ENCODE peak calls at places on chromosomes 13 and 19, in four cellular contexts. One of them, this sample, is unnamed.
A peak's percentile ranks its signal among the peaks of the same experiment; 100 is the strongest.

GRCh38 chr19:29687244-29687896 is 22.1 kb downstream of the PLEKHF1 start:
- DNase-seq in AG10803: peak; percentile 99
- DNase-seq in fibroblast of pulmonary artery: peak; percentile 92
- DNase-seq in fibroblast of mammary gland: peak; percentile 99
- DNase-seq in this sample: no peak

GRCh38 chr13:50589139-50589538 is 254.4 kb downstream of the DLEU7 start:
- DNase-seq in fibroblast of mammary gland: peak; percentile 99
- DNase-seq in AG10803: peak; percentile 93
- DNase-seq in fibroblast of pulmonary artery: peak; percentile 64
- DNase-seq in this sample: no peak

GRCh38 chr13:34065915-34066314 is 248.0 kb downstream of the RFC3 start:
- DNase-seq in fibroblast of mammary gland: no peak
- DNase-seq in fibroblast of pulmonary artery: no peak
- DNase-seq in AG10803: no peak
- DNase-seq in this sample: no peak

GRCh38 chr19:16293133-16294085 is 31.2 kb upstream of the KLF2 start:
- DNase-seq in fibroblast of pulmonary artery: peak; percentile 100
- DNase-seq in AG10803: peak; percentile 97
- DNase-seq in fibroblast of mammary gland: peak; percentile 96
- DNase-seq in this sample: no peak

GRCh38 chr19:8577247-8577646 is at the start of gene MYO1F:
- DNase-seq in fibroblast of mammary gland: no peak
- DNase-seq in AG10803: no peak
- DNase-seq in fibroblast of pulmonary artery: no peak
- DNase-seq in this sample: no peak

GRCh38 chr19:19259741-19260140 is 13.4 kb downstream of the TM6SF2 start:
- DNase-seq in AG10803: no peak
- DNase-seq in fibroblast of pulmonary artery: peak; percentile 26
- DNase-seq in fibroblast of mammary gland: peak; percentile 43
- DNase-seq in this sample: no peak

GRCh38 chr19:49807888-49808675 is 5.0 kb downstream of the FUZ start:
- DNase-seq in fibroblast of pulmonary artery: no peak
- DNase-seq in fibroblast of mammary gland: no peak
- DNase-seq in AG10803: no peak
- DNase-seq in this sample: no peak

GRCh38 chr19:1213391-1214286 is 8.1 kb downstream of the STK11 start:
- DNase-seq in fibroblast of mammary gland: peak; percentile 91
- DNase-seq in fibroblast of pulmonary artery: peak; percentile 73
- DNase-seq in AG10803: peak; percentile 61
- DNase-seq in this sample: peak; percentile 33

GRCh38 chr13:42762251-42762650 is 19.1 kb upstream of the FAM216B start:
- DNase-seq in AG10803: no peak
- DNase-seq in fibroblast of pulmonary artery: peak; percentile 73
- DNase-seq in fibroblast of mammary gland: peak; percentile 24
- DNase-seq in this sample: no peak

GRCh38 chr19:42206871-42207755 is 10.4 kb downstream of the DEDD2 start:
- DNase-seq in fibroblast of pulmonary artery: no peak
- DNase-seq in AG10803: peak; percentile 36
- DNase-seq in fibroblast of mammary gland: peak; percentile 63
- DNase-seq in this sample: no peak

GRCh38 chr13:47094734-47095434 is 198.0 kb upstream of the HTR2A start:
- DNase-seq in AG10803: no peak
- DNase-seq in fibroblast of mammary gland: no peak
- DNase-seq in fibroblast of pulmonary artery: no peak
- DNase-seq in this sample: no peak

GRCh38 chr19:12956446-12957388 is at the start of gene GADD45GIP1:
- DNase-seq in fibroblast of mammary gland: peak; percentile 75
- DNase-seq in AG10803: peak; percentile 74
- DNase-seq in fibroblast of pulmonary artery: peak; percentile 80
- DNase-seq in this sample: peak; percentile 80

GRCh38 chr19:45800009-45800553 is 7.4 kb upstream of the DMWD start:
- DNase-seq in AG10803: peak; percentile 40
- DNase-seq in fibroblast of pulmonary artery: peak; percentile 59
- DNase-seq in fibroblast of mammary gland: peak; percentile 62
- DNase-seq in this sample: no peak

GRCh38 chr13:110555601-110556223 is 5.8 kb downstream of the RAB20 start:
- DNase-seq in fibroblast of pulmonary artery: no peak
- DNase-seq in fibroblast of mammary gland: no peak
- DNase-seq in AG10803: no peak
- DNase-seq in this sample: no peak

GRCh38 chr19:10603084-10603872 is 16.2 kb upstream of the AP1M2 start:
- DNase-seq in fibroblast of pulmonary artery: no peak
- DNase-seq in fibroblast of mammary gland: no peak
- DNase-seq in AG10803: peak; percentile 40
- DNase-seq in this sample: no peak

GRCh38 chr19:13060964-13061927 is 41.4 kb downstream of the LYL1 start:
- DNase-seq in fibroblast of pulmonary artery: peak; percentile 78
- DNase-seq in fibroblast of mammary gland: peak; percentile 75
- DNase-seq in AG10803: peak; percentile 61
- DNase-seq in this sample: peak; percentile 91

GRCh38 chr13:100095498-100095897 is 6.6 kb downstream of the PCCA start:
- DNase-seq in fibroblast of mammary gland: no peak
- DNase-seq in fibroblast of pulmonary artery: no peak
- DNase-seq in AG10803: no peak
- DNase-seq in this sample: no peak

GRCh38 chr19:36136975-36137686 is 2.7 kb upstream of the CAPNS1 start:
- DNase-seq in AG10803: peak; percentile 80
- DNase-seq in fibroblast of pulmonary artery: peak; percentile 46
- DNase-seq in fibroblast of mammary gland: peak; percentile 42
- DNase-seq in this sample: no peak

GRCh38 chr13:73898276-73898675 is 235.9 kb downstream of the KLF12 start:
- DNase-seq in fibroblast of pulmonary artery: no peak
- DNase-seq in fibroblast of mammary gland: no peak
- DNase-seq in AG10803: peak; percentile 27
- DNase-seq in this sample: no peak

GRCh38 chr13:60329221-60329983 is 67.6 kb upstream of the TDRD3 start:
- DNase-seq in fibroblast of mammary gland: peak; percentile 25
- DNase-seq in fibroblast of pulmonary artery: peak; percentile 45
- DNase-seq in AG10803: peak; percentile 17
- DNase-seq in this sample: peak; percentile 61

GRCh38 chr19:23321953-23322549 is 71.9 kb upstream of the ZNF724 start:
- DNase-seq in AG10803: no peak
- DNase-seq in fibroblast of mammary gland: no peak
- DNase-seq in fibroblast of pulmonary artery: no peak
- DNase-seq in this sample: no peak

GRCh38 chr13:98838776-98839175 is 86.3 kb upstream of the SLC15A1 start:
- DNase-seq in fibroblast of pulmonary artery: no peak
- DNase-seq in AG10803: peak; percentile 6
- DNase-seq in fibroblast of mammary gland: peak; percentile 59
- DNase-seq in this sample: no peak

GRCh38 chr13:49858183-49858856 is 65.8 kb upstream of the KPNA3 start:
- DNase-seq in fibroblast of pulmonary artery: peak; percentile 94
- DNase-seq in fibroblast of mammary gland: peak; percentile 98
- DNase-seq in AG10803: peak; percentile 91
- DNase-seq in this sample: no peak

GRCh38 chr13:66528903-66529576 is 701.1 kb downstream of the PCDH9 start:
- DNase-seq in AG10803: no peak
- DNase-seq in fibroblast of mammary gland: no peak
- DNase-seq in fibroblast of pulmonary artery: no peak
- DNase-seq in this sample: no peak

GRCh38 chr19:3175761-3176714 is 2.5 kb upstream of the S1PR4 start:
- DNase-seq in fibroblast of mammary gland: peak; percentile 65
- DNase-seq in AG10803: peak; percentile 91
- DNase-seq in fibroblast of pulmonary artery: peak; percentile 51
- DNase-seq in this sample: no peak

GRCh38 chr13:66341038-66341437 is 889.1 kb downstream of the PCDH9 start:
- DNase-seq in AG10803: no peak
- DNase-seq in fibroblast of mammary gland: no peak
- DNase-seq in fibroblast of pulmonary artery: no peak
- DNase-seq in this sample: no peak

GRCh38 chr13:40318366-40318765 is 348.1 kb downstream of the FOXO1 start:
- DNase-seq in fibroblast of mammary gland: no peak
- DNase-seq in fibroblast of pulmonary artery: peak; percentile 34
- DNase-seq in AG10803: no peak
- DNase-seq in this sample: no peak

GRCh38 chr13:23289917-23290357 is 109.2 kb downstream of the SGCG start:
- DNase-seq in fibroblast of pulmonary artery: peak; percentile 74
- DNase-seq in AG10803: peak; percentile 45
- DNase-seq in fibroblast of mammary gland: peak; percentile 48
- DNase-seq in this sample: no peak

DNA sequence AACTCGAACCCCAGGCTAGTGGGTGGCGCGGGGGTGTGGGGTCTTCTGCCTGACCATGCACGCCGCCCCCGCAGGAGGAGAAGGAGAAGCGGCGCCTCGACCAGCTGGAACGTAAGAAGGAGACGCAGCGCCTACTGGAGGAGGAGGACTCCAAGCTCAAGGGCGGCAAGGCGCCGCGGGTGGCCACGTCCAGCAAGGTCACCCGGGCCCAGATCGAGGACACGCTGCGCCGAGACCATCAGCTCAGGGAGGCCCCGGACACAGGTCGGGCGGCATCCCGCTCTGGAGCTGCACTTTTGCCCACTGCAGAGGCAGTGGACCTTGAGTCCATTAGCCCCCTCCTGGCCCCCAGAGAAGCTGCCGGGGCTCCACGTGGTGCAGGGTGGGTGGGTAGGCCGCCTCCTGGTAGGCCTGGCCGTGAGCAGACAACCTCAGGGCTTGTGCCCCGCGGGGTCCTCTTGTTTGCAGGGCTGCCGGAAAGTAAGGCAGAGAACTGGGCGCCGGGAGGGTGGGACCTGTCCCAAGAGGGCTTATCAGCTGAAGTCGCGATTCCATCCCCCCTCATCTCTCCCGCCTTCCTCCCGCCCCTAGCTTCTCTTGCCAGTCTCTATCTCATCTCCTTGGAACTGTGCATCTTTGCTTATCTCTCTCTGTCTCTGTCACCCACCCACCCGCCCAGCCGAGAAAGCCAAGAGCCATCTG is 9.9 kb downstream of the CCDC124 start:
- DNase-seq in fibroblast of pulmonary artery: no peak
- DNase-seq in AG10803: no peak
- DNase-seq in fibroblast of mammary gland: no peak
- DNase-seq in this sample: no peak
- TF ChIP-seq CTCF in fibroblast of pulmonary artery: no peak
- TF ChIP-seq CTCF in AG10803: no peak
- TF ChIP-seq CTCF in fibroblast of mammary gland: no peak
- TF ChIP-seq CTCF in this sample: no peak

GRCh38 chr13:91817250-91817649 is 418.8 kb downstream of the GPC5 start:
- DNase-seq in fibroblast of mammary gland: peak; percentile 4
- DNase-seq in AG10803: no peak
- DNase-seq in fibroblast of pulmonary artery: peak; percentile 49
- DNase-seq in this sample: no peak
- TF ChIP-seq CTCF in fibroblast of mammary gland: peak; percentile 17
- TF ChIP-seq CTCF in AG10803: no peak
- TF ChIP-seq CTCF in fibroblast of pulmonary artery: peak; percentile 39
- TF ChIP-seq CTCF in this sample: no peak

GRCh38 chr13:19089315-19089714 is 92.3 kb downstream of the TUBA3C start:
- DNase-seq in fibroblast of pulmonary artery: no peak
- DNase-seq in AG10803: no peak
- DNase-seq in fibroblast of mammary gland: no peak
- DNase-seq in this sample: no peak
- TF ChIP-seq CTCF in fibroblast of pulmonary artery: no peak
- TF ChIP-seq CTCF in AG10803: no peak
- TF ChIP-seq CTCF in fibroblast of mammary gland: no peak
- TF ChIP-seq CTCF in this sample: no peak

DNA sequence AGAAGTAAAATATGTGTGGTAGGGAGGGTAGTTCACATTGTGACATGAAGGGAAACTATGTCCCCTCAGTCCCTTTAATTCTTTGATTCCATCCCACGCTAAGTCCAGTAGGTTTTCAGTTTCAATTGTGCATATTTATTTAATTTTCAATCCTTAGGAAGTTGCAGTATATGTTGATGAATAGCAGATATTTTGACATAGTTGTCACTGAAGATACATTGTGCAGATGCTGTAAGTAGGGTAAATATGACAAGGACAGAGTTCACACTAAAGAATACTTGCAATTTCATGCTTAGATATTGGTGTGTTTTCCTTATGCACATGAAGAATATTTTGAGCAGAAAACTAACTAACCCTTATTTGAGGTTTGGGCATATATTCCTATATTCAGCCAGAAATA is 595.4 kb upstream of the MIR17HG start:
- DNase-seq in AG10803: no peak
- DNase-seq in fibroblast of mammary gland: no peak
- DNase-seq in fibroblast of pulmonary artery: no peak
- DNase-seq in this sample: no peak
- TF ChIP-seq CTCF in AG10803: no peak
- TF ChIP-seq CTCF in fibroblast of mammary gland: no peak
- TF ChIP-seq CTCF in fibroblast of pulmonary artery: no peak
- TF ChIP-seq CTCF in this sample: no peak

GRCh38 chr13:79548886-79549285 is 67.9 kb downstream of the NDFIP2 start:
- DNase-seq in fibroblast of mammary gland: peak; percentile 34
- DNase-seq in fibroblast of pulmonary artery: peak; percentile 46
- DNase-seq in AG10803: peak; percentile 2
- DNase-seq in this sample: no peak
- TF ChIP-seq CTCF in fibroblast of mammary gland: peak; percentile 46
- TF ChIP-seq CTCF in fibroblast of pulmonary artery: peak; percentile 50
- TF ChIP-seq CTCF in AG10803: peak; percentile 48
- TF ChIP-seq CTCF in this sample: no peak

DNA sequence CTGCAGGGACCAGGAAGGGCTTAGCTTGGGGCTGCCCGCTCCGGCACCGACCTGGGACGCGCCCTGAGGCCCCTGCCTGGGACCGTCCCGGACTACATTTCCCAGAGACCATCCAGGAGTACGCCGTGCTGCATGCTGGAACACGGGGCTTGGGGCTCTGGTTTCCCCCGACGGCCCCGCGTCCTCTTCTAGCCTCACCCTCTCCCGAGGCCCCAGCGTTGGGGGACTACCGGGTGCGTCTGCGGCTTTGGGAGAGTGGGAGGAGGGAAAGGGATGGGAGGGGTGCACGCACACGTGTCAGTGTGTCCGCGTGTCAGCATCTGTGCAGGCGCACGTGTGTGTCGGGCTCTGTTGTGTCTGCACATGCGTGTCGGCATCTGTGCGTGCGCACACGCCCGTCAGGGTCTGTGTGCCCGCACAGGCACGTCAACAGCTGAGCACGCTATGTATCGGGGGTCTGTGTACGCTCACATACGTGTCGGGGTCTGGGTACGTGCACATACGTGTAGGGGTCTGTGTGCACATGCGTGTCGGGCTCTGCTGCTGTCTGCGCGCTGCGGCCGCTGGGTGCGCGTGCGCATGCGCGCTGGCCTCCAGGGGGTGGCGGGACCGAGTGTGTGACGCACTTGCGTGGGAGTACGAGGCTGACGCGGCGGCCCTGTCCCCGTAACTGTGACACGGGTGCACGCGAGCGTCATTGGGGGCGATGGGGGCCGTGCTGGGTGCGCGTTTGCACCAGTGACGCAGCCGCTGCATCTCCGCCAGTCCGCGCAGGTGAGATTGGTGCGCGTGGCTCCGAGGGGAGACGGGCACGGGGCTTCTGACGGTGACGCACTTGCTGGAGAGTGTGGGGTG is at the start of gene ZNF331:
- DNase-seq in fibroblast of pulmonary artery: peak; percentile 85
- DNase-seq in AG10803: peak; percentile 72
- DNase-seq in fibroblast of mammary gland: peak; percentile 85
- DNase-seq in this sample: peak; percentile 66
- TF ChIP-seq CTCF in fibroblast of pulmonary artery: peak; percentile 27
- TF ChIP-seq CTCF in AG10803: peak; percentile 47
- TF ChIP-seq CTCF in fibroblast of mammary gland: no peak
- TF ChIP-seq CTCF in this sample: no peak